ENCODE peak calls at places on chromosomes 11 and 22, in four cellular contexts. Q is K562, I is GM12878, P is HepG2. U is an unnamed sample.

GRCh38 chr22:33166206-33166605 is 108.0 kb upstream of the SYN3 start:
- DNase-seq in P (no peak), I (no peak), Q (no peak), U (no peak)

GRCh38 chr22:37331034-37331428 is 48.7 kb downstream of the CYTH4 start:
- DNase-seq in I (no peak), Q (peak; percentile 26), P (no peak), U (no peak)

GRCh38 chr11:78150346-78150745 is 10.9 kb upstream of the ALG8 start:
- DNase-seq in P (no peak), Q (no peak), I (no peak), U (no peak)

GRCh38 chr11:85704967-85705366 is 19.0 kb upstream of the CCDC89 start:
- DNase-seq in Q (no peak), I (no peak), P (no peak), U (no peak)

GRCh38 chr11:104451193-104451592 is 287.2 kb upstream of the PDGFD start:
- DNase-seq in I (no peak), Q (no peak), P (no peak), U (no peak)

GRCh38 chr11:94968334-94968958 is 4.9 kb downstream of the CWC15 start:
- DNase-seq in I (no peak), P (peak; percentile 27), Q (no peak), U (peak; percentile 34)

GRCh38 chr22:26471522-26471921 is 12.1 kb downstream of the HPS4 start:
- DNase-seq in P (peak; percentile 31), I (no peak), Q (no peak), U (no peak)

GRCh38 chr11:61083601-61084147 is 18.6 kb upstream of the CD5 start:
- DNase-seq in Q (no peak), I (no peak), P (no peak), U (no peak)

GRCh38 chr11:117744471-117745280 is 52.3 kb downstream of the DSCAML1 start:
- DNase-seq in P (no peak), I (no peak), Q (no peak), U (no peak)

GRCh38 chr11:45899448-45900174 is 7.5 kb downstream of the FREY1 start:
- DNase-seq in Q (peak; percentile 92), P (peak; percentile 69), I (no peak), U (peak; percentile 97)

GRCh38 chr11:67662142-67662805 is 11.7 kb upstream of the ACY3 start:
- DNase-seq in I (no peak), P (no peak), Q (peak; percentile 2), U (no peak)

GRCh38 chr22:30220338-30221009 is 26.1 kb downstream of the LIF start:
- DNase-seq in Q (no peak), P (no peak), I (no peak), U (no peak)

GRCh38 chr11:119155733-119156492 is 7.1 kb downstream of the ABCG4 start:
- DNase-seq in Q (peak; percentile 70), I (no peak), P (peak; percentile 57), U (peak; percentile 67)

GRCh38 chr11:84097186-84097585 is 811.0 kb upstream of the CCDC90B start:
- DNase-seq in Q (no peak), I (no peak), P (no peak), U (no peak)

GRCh38 chr11:94574193-94574961 is 7.2 kb downstream of the PIWIL4 start:
- DNase-seq in P (no peak), I (no peak), Q (no peak), U (no peak)

GRCh38 chr11:29707924-29708323 is 308.9 kb downstream of the KCNA4 start:
- DNase-seq in Q (no peak), P (no peak), I (no peak), U (no peak)

GRCh38 chr22:35726933-35727332 is 9.3 kb downstream of the APOL5 start:
- DNase-seq in I (no peak), P (no peak), Q (no peak), U (no peak)

GRCh38 chr22:41991111-41991510 is 7.5 kb upstream of the WBP2NL start:
- DNase-seq in Q (no peak), P (no peak), I (no peak), U (no peak)

GRCh38 chr11:58771458-58771855 is 39.7 kb upstream of the GLYAT start:
- DNase-seq in I (no peak), Q (no peak), P (no peak), U (no peak)

GRCh38 chr11:19607656-19608360 is 104.8 kb upstream of the NAV2 start:
- DNase-seq in P (no peak), I (no peak), Q (no peak), U (no peak)

GRCh38 chr11:63567044-63567840 is 4.1 kb upstream of the PLAAT2 start:
- DNase-seq in P (peak; percentile 32), I (peak; percentile 95), Q (peak; percentile 72), U (no peak)

GRCh38 chr11:77184136-77184860 is 56.3 kb downstream of the MYO7A start:
- DNase-seq in I (no peak), P (no peak), Q (no peak), U (no peak)

GRCh38 chr11:45894555-45895247 is 9.2 kb downstream of the MAPK8IP1 start:
- DNase-seq in P (no peak), Q (no peak), I (no peak), U (peak; percentile 14)

GRCh38 chr11:71321433-71322191 is 69.2 kb upstream of the SHANK2 start:
- DNase-seq in Q (no peak), I (no peak), P (no peak), U (no peak)

DNA sequence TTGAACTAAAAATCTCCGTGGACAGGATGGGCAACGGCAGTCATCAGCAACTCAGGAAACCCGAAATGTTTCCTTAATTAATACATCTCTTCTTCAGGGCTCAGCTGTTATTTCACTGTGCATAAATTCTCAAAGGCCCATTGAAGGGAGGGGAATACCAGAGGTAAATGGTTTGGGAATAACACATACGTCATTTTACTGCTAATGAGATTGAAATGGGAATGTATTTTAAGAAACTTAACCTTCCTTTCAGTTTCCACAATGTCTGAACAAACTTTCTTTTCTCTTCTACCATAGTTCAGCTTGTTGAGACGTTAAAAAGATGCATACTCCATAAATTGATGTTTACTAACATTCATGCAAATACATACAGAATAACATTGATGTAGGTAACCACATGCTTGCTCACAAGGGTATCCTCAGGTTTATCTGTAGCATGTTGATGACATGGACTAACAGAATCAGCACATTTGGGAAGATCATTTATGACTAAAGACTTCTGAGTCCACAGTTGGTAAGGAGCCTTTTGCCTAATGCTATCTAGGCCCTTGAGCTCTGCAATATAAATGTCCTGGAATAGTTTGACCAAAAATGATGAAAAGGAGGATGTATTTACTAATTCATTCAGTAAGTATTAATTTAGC is 7.7 kb upstream of the PRRG4 start:
- DNase-seq in P (no peak), I (no peak), Q (no peak), U (no peak)
- H3K27ac ChIP-seq in P (no peak overlapping the region), I (no peak overlapping the region), Q (no peak overlapping the region), U (no peak overlapping the region)

GRCh38 chr11:131530411-131530810 is 160.0 kb downstream of the NTM start:
- DNase-seq in P (no peak), I (no peak), Q (no peak), U (no peak)
- TF ChIP-seq NFIC in P (no peak), I (no peak), Q (no peak), U (no peak)

GRCh38 chr22:38837414-38837813 is 6.4 kb downstream of the NPTXR start:
- DNase-seq in I (no peak), P (no peak), Q (peak; percentile 27), U (no peak)
- H3K27ac ChIP-seq in I (no peak overlapping the region), P (no peak overlapping the region), Q (no peak overlapping the region), U (no peak overlapping the region)

GRCh38 chr11:11570823-11571222 is 51.0 kb downstream of the GALNT18 start:
- DNase-seq in P (no peak), Q (no peak), I (no peak), U (no peak)

GRCh38 chr11:11571893-11572292 is 49.9 kb downstream of the GALNT18 start:
- DNase-seq in Q (no peak), P (no peak), I (no peak), U (no peak)

GRCh38 chr11:11574373-11574772 is 47.4 kb downstream of the GALNT18 start:
- DNase-seq in P (no peak), Q (no peak), I (no peak), U (no peak)

GRCh38 chr11:11569936-11570491 is 51.8 kb downstream of the GALNT18 start:
- DNase-seq in P (no peak), Q (no peak), I (no peak), U (no peak)

GRCh38 chr11:11572386-11572785 is 49.4 kb downstream of the GALNT18 start:
- DNase-seq in Q (no peak), P (no peak), I (no peak), U (no peak)
- TF ChIP-seq NFIC in Q (no peak), P (no peak), I (no peak), U (no peak)

DNA sequence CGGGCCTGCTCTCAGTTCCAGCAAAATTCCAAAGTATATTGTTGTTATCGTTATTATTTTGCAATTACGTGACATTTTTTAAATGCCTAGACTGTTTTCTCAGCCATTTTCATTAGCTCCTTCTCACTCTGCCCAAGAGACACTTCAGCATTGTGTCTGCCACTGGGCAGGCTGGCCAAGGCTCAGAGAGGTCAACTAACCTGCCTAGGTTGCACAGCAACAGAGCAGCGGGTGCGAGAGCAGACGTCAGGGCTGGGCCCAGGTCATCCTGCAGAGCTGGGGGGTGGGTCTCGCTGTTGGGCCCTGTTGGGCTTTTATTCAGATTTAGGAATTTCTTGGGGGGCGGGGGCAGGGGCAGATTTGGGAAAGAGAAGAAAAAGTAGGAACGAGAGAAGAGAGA is 19.4 kb downstream of the CDKN1C start:
- DNase-seq in Q (no peak), I (no peak), P (no peak), U (no peak)
- H3K27ac ChIP-seq in Q (no peak overlapping the region), I (no peak overlapping the region), P (no peak overlapping the region), U (no peak overlapping the region)

DNA sequence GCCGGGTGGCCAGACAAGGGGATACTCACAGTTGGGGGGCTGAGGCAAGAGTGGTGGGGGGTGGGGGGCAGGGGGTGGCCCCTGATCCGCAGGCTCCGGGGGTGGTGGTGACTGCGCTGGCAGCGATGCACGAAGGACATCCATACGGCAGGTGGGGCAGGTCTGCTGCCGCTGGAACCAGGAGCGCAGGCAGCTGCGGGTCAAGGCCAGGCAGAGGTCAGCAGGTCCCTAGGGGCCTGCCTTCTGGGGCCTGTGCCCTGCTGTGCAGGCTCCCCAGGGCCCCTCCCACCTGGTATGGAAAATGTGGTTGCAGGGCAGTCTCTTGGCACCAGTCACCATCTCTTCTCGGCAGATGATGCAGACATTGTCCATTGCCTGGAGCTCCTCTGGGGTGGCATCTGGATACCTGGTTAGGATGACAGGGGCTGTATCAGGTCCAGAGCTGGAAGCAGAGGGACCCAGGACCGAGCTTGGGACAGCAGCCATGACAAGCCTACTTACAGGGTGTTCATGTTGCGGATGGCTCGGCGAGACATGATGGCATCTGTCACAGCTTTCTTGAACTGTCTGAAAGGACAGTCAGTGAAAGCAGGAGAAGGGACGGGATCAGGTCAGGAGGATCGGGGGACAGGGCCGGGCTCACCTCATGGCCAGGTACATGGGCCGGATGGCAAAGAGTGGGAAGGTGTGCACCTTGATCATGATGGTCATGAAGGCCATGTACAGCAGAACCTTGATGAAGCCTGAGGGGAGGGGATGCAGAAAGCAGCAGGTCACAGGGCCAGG is 3.5 kb downstream of the SYVN1 start:
- DNase-seq in P (no peak), Q (no peak), I (no peak), U (no peak)
- TF ChIP-seq NFIC in P (no peak), Q (no peak), I (no peak), U (no peak)

GRCh38 chr11:2209900-2210321 is 38.3 kb upstream of the TH start:
- DNase-seq in Q (peak; percentile 4), P (no peak), I (no peak), U (no peak)

GRCh38 chr11:2211113-2211971 is 39.7 kb upstream of the TH start:
- DNase-seq in Q (peak; percentile 1), P (peak; percentile 99), I (no peak), U (no peak)

GRCh38 chr11:2209370-2209801 is 37.8 kb upstream of the TH start:
- DNase-seq in P (no peak), Q (peak; percentile 3), I (no peak), U (peak; percentile 20)

GRCh38 chr11:2208691-2209369 is 37.2 kb upstream of the TH start:
- DNase-seq in P (peak; percentile 12), Q (no peak), I (no peak), U (peak; percentile 72)

GRCh38 chr11:2210366-2211112 is 38.9 kb upstream of the TH start:
- DNase-seq in I (no peak), P (no peak), Q (peak; percentile 1), U (no peak)
- H3K27ac ChIP-seq in I (no peak overlapping the region), P (peak overlapping the region; percentile 99), Q (no peak overlapping the region), U (no peak overlapping the region)

U was measured in SK-N-SH.